ENCODE peak calls at places on chromosome X, in eight cellular contexts. One of them, this sample, is unnamed.

GRCh38 chrX:40201486-40201885 is 103.7 kb upstream of the BCOR start:
- DNase-seq in body of pancreas: no peak
- DNase-seq in naive thymus-derived CD4-positive, alpha-beta T cell: peak
- DNase-seq in HS-5: no peak
- DNase-seq in RKO: no peak
- DNase-seq in effector memory CD4-positive, alpha-beta T cell: no peak
- DNase-seq in KBM-7: peak
- DNase-seq in endothelial cell: no peak
- DNase-seq in this sample: no peak

GRCh38 chrX:77434949-77435348 is 12.2 kb upstream of the FGF16 start:
- DNase-seq in body of pancreas: no peak
- DNase-seq in naive thymus-derived CD4-positive, alpha-beta T cell: no peak
- DNase-seq in HS-5: no peak
- DNase-seq in RKO: peak
- DNase-seq in effector memory CD4-positive, alpha-beta T cell: no peak
- DNase-seq in KBM-7: no peak
- DNase-seq in endothelial cell: no peak
- DNase-seq in this sample: no peak

GRCh38 chrX:107718156-107718621 is 57.4 kb downstream of the TSC22D3 start:
- DNase-seq in body of pancreas: peak
- DNase-seq in naive thymus-derived CD4-positive, alpha-beta T cell: peak
- DNase-seq in HS-5: no peak
- DNase-seq in RKO: peak
- DNase-seq in effector memory CD4-positive, alpha-beta T cell: peak
- DNase-seq in KBM-7: peak
- DNase-seq in endothelial cell: peak
- DNase-seq in this sample: peak

GRCh38 chrX:36383491-36383890 is 464.0 kb downstream of the CFAP47 start:
- DNase-seq in body of pancreas: no peak
- DNase-seq in naive thymus-derived CD4-positive, alpha-beta T cell: no peak
- DNase-seq in HS-5: no peak
- DNase-seq in RKO: no peak
- DNase-seq in effector memory CD4-positive, alpha-beta T cell: no peak
- DNase-seq in KBM-7: no peak
- DNase-seq in endothelial cell: no peak
- DNase-seq in this sample: no peak

GRCh38 chrX:125090046-125090445 is 229.6 kb upstream of the TEX13C start:
- DNase-seq in body of pancreas: no peak
- DNase-seq in naive thymus-derived CD4-positive, alpha-beta T cell: no peak
- DNase-seq in HS-5: peak
- DNase-seq in RKO: no peak
- DNase-seq in effector memory CD4-positive, alpha-beta T cell: no peak
- DNase-seq in KBM-7: no peak
- DNase-seq in endothelial cell: no peak
- DNase-seq in this sample: no peak

GRCh38 chrX:73268463-73268862 is 53.8 kb upstream of the NAP1L2 start:
- DNase-seq in body of pancreas: no peak
- DNase-seq in naive thymus-derived CD4-positive, alpha-beta T cell: no peak
- DNase-seq in HS-5: no peak
- DNase-seq in RKO: no peak
- DNase-seq in effector memory CD4-positive, alpha-beta T cell: no peak
- DNase-seq in KBM-7: no peak
- DNase-seq in endothelial cell: no peak
- DNase-seq in this sample: no peak

GRCh38 chrX:113048480-113048879 is 207.8 kb upstream of the AMOT start:
- DNase-seq in body of pancreas: no peak
- DNase-seq in naive thymus-derived CD4-positive, alpha-beta T cell: no peak
- DNase-seq in HS-5: no peak
- DNase-seq in RKO: no peak
- DNase-seq in effector memory CD4-positive, alpha-beta T cell: no peak
- DNase-seq in KBM-7: no peak
- DNase-seq in endothelial cell: no peak
- DNase-seq in this sample: no peak

GRCh38 chrX:71859637-71860036 is 51.0 kb upstream of the NHSL2 start:
- DNase-seq in body of pancreas: peak
- DNase-seq in naive thymus-derived CD4-positive, alpha-beta T cell: peak
- DNase-seq in HS-5: no peak
- DNase-seq in RKO: peak
- DNase-seq in effector memory CD4-positive, alpha-beta T cell: no peak
- DNase-seq in KBM-7: peak
- DNase-seq in endothelial cell: peak
- DNase-seq in this sample: no peak

GRCh38 chrX:39619182-39620009 is 478.4 kb downstream of the BCOR start:
- DNase-seq in body of pancreas: peak
- DNase-seq in naive thymus-derived CD4-positive, alpha-beta T cell: no peak
- DNase-seq in HS-5: no peak
- DNase-seq in RKO: no peak
- DNase-seq in effector memory CD4-positive, alpha-beta T cell: no peak
- DNase-seq in KBM-7: peak
- DNase-seq in endothelial cell: peak
- DNase-seq in this sample: no peak

GRCh38 chrX:103170216-103170615 is 44.7 kb upstream of the BEX4 start:
- DNase-seq in body of pancreas: no peak
- DNase-seq in naive thymus-derived CD4-positive, alpha-beta T cell: no peak
- DNase-seq in HS-5: no peak
- DNase-seq in RKO: peak
- DNase-seq in effector memory CD4-positive, alpha-beta T cell: no peak
- DNase-seq in KBM-7: no peak
- DNase-seq in endothelial cell: no peak
- DNase-seq in this sample: no peak

GRCh38 chrX:154542723-154543424 is 3.8 kb downstream of the G6PD start:
- DNase-seq in body of pancreas: peak
- DNase-seq in naive thymus-derived CD4-positive, alpha-beta T cell: no peak
- DNase-seq in HS-5: no peak
- DNase-seq in RKO: no peak
- DNase-seq in effector memory CD4-positive, alpha-beta T cell: no peak
- DNase-seq in KBM-7: peak
- DNase-seq in endothelial cell: no peak
- DNase-seq in this sample: no peak

GRCh38 chrX:108198420-108198819 is 106.8 kb downstream of the ATG4A start:
- DNase-seq in body of pancreas: peak
- DNase-seq in naive thymus-derived CD4-positive, alpha-beta T cell: no peak
- DNase-seq in HS-5: no peak
- DNase-seq in RKO: no peak
- DNase-seq in effector memory CD4-positive, alpha-beta T cell: no peak
- DNase-seq in KBM-7: no peak
- DNase-seq in endothelial cell: no peak
- DNase-seq in this sample: no peak

GRCh38 chrX:93422693-93423092 is 250.7 kb downstream of the NAP1L3 start:
- DNase-seq in body of pancreas: peak
- DNase-seq in naive thymus-derived CD4-positive, alpha-beta T cell: peak
- DNase-seq in HS-5: no peak
- DNase-seq in RKO: peak
- DNase-seq in effector memory CD4-positive, alpha-beta T cell: no peak
- DNase-seq in KBM-7: peak
- DNase-seq in endothelial cell: peak
- DNase-seq in this sample: no peak

GRCh38 chrX:119003462-119003861 is 29.0 kb downstream of the LONRF3 start:
- DNase-seq in body of pancreas: no peak
- DNase-seq in naive thymus-derived CD4-positive, alpha-beta T cell: no peak
- DNase-seq in HS-5: no peak
- DNase-seq in RKO: no peak
- DNase-seq in effector memory CD4-positive, alpha-beta T cell: no peak
- DNase-seq in KBM-7: no peak
- DNase-seq in endothelial cell: no peak
- DNase-seq in this sample: peak

GRCh38 chrX:149010899-149011224 is 494.2 kb downstream of the IDS start:
- DNase-seq in body of pancreas: no peak
- DNase-seq in naive thymus-derived CD4-positive, alpha-beta T cell: no peak
- DNase-seq in HS-5: no peak
- DNase-seq in RKO: no peak
- DNase-seq in effector memory CD4-positive, alpha-beta T cell: no peak
- DNase-seq in KBM-7: no peak
- DNase-seq in endothelial cell: no peak
- DNase-seq in this sample: no peak

GRCh38 chrX:2672084-2672483 is 19.0 kb upstream of the CD99 start:
- DNase-seq in body of pancreas: no peak
- DNase-seq in naive thymus-derived CD4-positive, alpha-beta T cell: no peak
- DNase-seq in HS-5: no peak
- DNase-seq in RKO: no peak
- DNase-seq in effector memory CD4-positive, alpha-beta T cell: no peak
- DNase-seq in KBM-7: no peak
- DNase-seq in endothelial cell: no peak
- DNase-seq in this sample: no peak

GRCh38 chrX:124239324-124239723 is 93.1 kb upstream of the TEX13D start:
- DNase-seq in body of pancreas: no peak
- DNase-seq in naive thymus-derived CD4-positive, alpha-beta T cell: no peak
- DNase-seq in HS-5: no peak
- DNase-seq in RKO: no peak
- DNase-seq in effector memory CD4-positive, alpha-beta T cell: no peak
- DNase-seq in KBM-7: no peak
- DNase-seq in endothelial cell: no peak
- DNase-seq in this sample: no peak

GRCh38 chrX:46294234-46294633 is 251.0 kb downstream of the ZNF674 start:
- DNase-seq in body of pancreas: no peak
- DNase-seq in naive thymus-derived CD4-positive, alpha-beta T cell: no peak
- DNase-seq in HS-5: no peak
- DNase-seq in RKO: no peak
- DNase-seq in effector memory CD4-positive, alpha-beta T cell: no peak
- DNase-seq in KBM-7: no peak
- DNase-seq in endothelial cell: no peak
- DNase-seq in this sample: no peak

GRCh38 chrX:46686003-46686645 is 72.8 kb downstream of the SLC9A7 start:
- DNase-seq in body of pancreas: peak
- DNase-seq in naive thymus-derived CD4-positive, alpha-beta T cell: peak
- DNase-seq in HS-5: no peak
- DNase-seq in RKO: peak
- DNase-seq in effector memory CD4-positive, alpha-beta T cell: no peak
- DNase-seq in KBM-7: peak
- DNase-seq in endothelial cell: peak
- DNase-seq in this sample: peak

GRCh38 chrX:125505207-125505606 is 185.5 kb downstream of the TEX13C start:
- DNase-seq in body of pancreas: no peak
- DNase-seq in naive thymus-derived CD4-positive, alpha-beta T cell: no peak
- DNase-seq in HS-5: peak
- DNase-seq in RKO: no peak
- DNase-seq in effector memory CD4-positive, alpha-beta T cell: no peak
- DNase-seq in KBM-7: no peak
- DNase-seq in endothelial cell: no peak
- DNase-seq in this sample: no peak